ENCODE peak calls at places on chromosomes 6 and 20, in four cellular contexts. I is NCI-H774, C is HTR-8/SVneo, E is amniotic stem cell. L is an unnamed sample.

GRCh38 chr6:82778985-82779384 is 286.7 kb downstream of the UBE3D start:
- DNase-seq in I (no peak), C (no peak), E (no peak), L (no peak)

GRCh38 chr6:13053080-13053479 is 275.3 kb downstream of the TBC1D7 start:
- DNase-seq in I (no peak), C (no peak), E (no peak), L (no peak)

GRCh38 chr6:154276810-154277577 is 79.6 kb downstream of the IPCEF1 start:
- DNase-seq in I (peak), C (peak), E (peak), L (no peak)

GRCh38 chr6:106805771-106806170 is 168.8 kb downstream of the CD24 start:
- DNase-seq in I (no peak), C (no peak), E (no peak), L (no peak)

GRCh38 chr6:72382602-72383529 is 239.0 kb upstream of the KCNQ5 start:
- DNase-seq in I (no peak), C (no peak), E (no peak), L (no peak)

GRCh38 chr20:62350098-62350628 is 16.9 kb downstream of the LAMA5 start:
- DNase-seq in I (no peak), C (peak), E (no peak), L (no peak)

GRCh38 chr6:89281779-89282246 is 33.3 kb downstream of the GABRR2 start:
- DNase-seq in I (peak), C (peak), E (no peak), L (no peak)

GRCh38 chr6:154615483-154616025 is 105.1 kb upstream of the CNKSR3 start:
- DNase-seq in I (peak), C (peak), E (no peak), L (no peak)

GRCh38 chr6:14423330-14423729 is 305.8 kb downstream of the CD83 start:
- DNase-seq in I (no peak), C (no peak), E (no peak), L (no peak)

GRCh38 chr6:78909391-78909790 is 42.0 kb downstream of the IRAK1BP1 start:
- DNase-seq in I (no peak), C (no peak), E (no peak), L (no peak)

GRCh38 chr6:72260489-72260888 is 361.4 kb upstream of the KCNQ5 start:
- DNase-seq in I (no peak), C (no peak), E (peak), L (no peak)

GRCh38 chr20:14009206-14009605 is 13.9 kb downstream of the MACROD2 start:
- DNase-seq in I (no peak), C (no peak), E (no peak), L (no peak)

GRCh38 chr6:132199343-132199742 is 201.9 kb downstream of the MOXD1 start:
- DNase-seq in I (no peak), C (peak), E (no peak), L (no peak)

GRCh38 chr20:57040924-57041323 is 225.5 kb downstream of the BMP7 start:
- DNase-seq in I (no peak), C (peak), E (no peak), L (no peak)

GRCh38 chr6:72466971-72467566 is 154.8 kb upstream of the KCNQ5 start:
- DNase-seq in I (peak), C (no peak), E (no peak), L (no peak)